ENCODE peak calls at places on chromosomes 11 and 22, in nine cellular contexts. One of them, this sample, is unnamed.

GRCh38 chr11:75349540-75350116 is 1.8 kb downstream of the ARRB1 start:
- DNase-seq in choroid plexus epithelial cell: no peak
- DNase-seq in cardiac fibroblast: no peak
- DNase-seq in tibial artery: peak
- DNase-seq in adrenal gland: peak
- DNase-seq in astrocyte of the spinal cord: no peak
- DNase-seq in GM12865: no peak
- DNase-seq in mucosa of descending colon: peak
- DNase-seq in AG10803: no peak
- DNase-seq in this sample: no peak

GRCh38 chr11:45333023-45333422 is 46.9 kb upstream of the SYT13 start:
- DNase-seq in choroid plexus epithelial cell: no peak
- DNase-seq in cardiac fibroblast: peak
- DNase-seq in tibial artery: no peak
- DNase-seq in adrenal gland: no peak
- DNase-seq in astrocyte of the spinal cord: no peak
- DNase-seq in GM12865: no peak
- DNase-seq in mucosa of descending colon: no peak
- DNase-seq in AG10803: no peak
- DNase-seq in this sample: no peak

GRCh38 chr11:8262552-8263108 is 1.0 kb downstream of the LMO1 start:
- DNase-seq in choroid plexus epithelial cell: peak
- DNase-seq in cardiac fibroblast: peak
- DNase-seq in tibial artery: peak
- DNase-seq in adrenal gland: peak
- DNase-seq in astrocyte of the spinal cord: peak
- DNase-seq in GM12865: peak
- DNase-seq in mucosa of descending colon: peak
- DNase-seq in AG10803: peak
- DNase-seq in this sample: peak

GRCh38 chr11:94175545-94175944 is 46.9 kb downstream of the PANX1 start:
- DNase-seq in choroid plexus epithelial cell: peak
- DNase-seq in cardiac fibroblast: peak
- DNase-seq in tibial artery: no peak
- DNase-seq in adrenal gland: no peak
- DNase-seq in astrocyte of the spinal cord: peak
- DNase-seq in GM12865: no peak
- DNase-seq in mucosa of descending colon: no peak
- DNase-seq in AG10803: peak
- DNase-seq in this sample: no peak

GRCh38 chr11:108115495-108116140 is 5.7 kb upstream of the ACAT1 start:
- DNase-seq in choroid plexus epithelial cell: peak
- DNase-seq in cardiac fibroblast: peak
- DNase-seq in tibial artery: peak
- DNase-seq in adrenal gland: peak
- DNase-seq in astrocyte of the spinal cord: peak
- DNase-seq in GM12865: no peak
- DNase-seq in mucosa of descending colon: peak
- DNase-seq in AG10803: peak
- DNase-seq in this sample: no peak

GRCh38 chr11:111565111-111565720 is 24.7 kb downstream of the LAYN start:
- DNase-seq in choroid plexus epithelial cell: peak
- DNase-seq in cardiac fibroblast: peak
- DNase-seq in tibial artery: peak
- DNase-seq in adrenal gland: peak
- DNase-seq in astrocyte of the spinal cord: peak
- DNase-seq in GM12865: peak
- DNase-seq in mucosa of descending colon: peak
- DNase-seq in AG10803: peak
- DNase-seq in this sample: peak

GRCh38 chr11:38814670-38815069 is 2216.6 kb upstream of the RAG2 start:
- DNase-seq in choroid plexus epithelial cell: peak
- DNase-seq in cardiac fibroblast: peak
- DNase-seq in tibial artery: no peak
- DNase-seq in adrenal gland: no peak
- DNase-seq in astrocyte of the spinal cord: peak
- DNase-seq in GM12865: no peak
- DNase-seq in mucosa of descending colon: no peak
- DNase-seq in AG10803: no peak
- DNase-seq in this sample: no peak

GRCh38 chr11:120013325-120014250 is 124.3 kb downstream of the TRIM29 start:
- DNase-seq in choroid plexus epithelial cell: peak
- DNase-seq in cardiac fibroblast: peak
- DNase-seq in tibial artery: no peak
- DNase-seq in adrenal gland: peak
- DNase-seq in astrocyte of the spinal cord: peak
- DNase-seq in GM12865: peak
- DNase-seq in mucosa of descending colon: peak
- DNase-seq in AG10803: peak
- DNase-seq in this sample: peak

GRCh38 chr11:326842-327580 is 6.4 kb upstream of the IFITM3 start:
- DNase-seq in choroid plexus epithelial cell: peak
- DNase-seq in cardiac fibroblast: peak
- DNase-seq in tibial artery: peak
- DNase-seq in adrenal gland: peak
- DNase-seq in astrocyte of the spinal cord: peak
- DNase-seq in GM12865: peak
- DNase-seq in mucosa of descending colon: peak
- DNase-seq in AG10803: no peak
- DNase-seq in this sample: peak

GRCh38 chr11:111922803-111923202 is 4.1 kb downstream of the C11orf52 start:
- DNase-seq in choroid plexus epithelial cell: peak
- DNase-seq in cardiac fibroblast: peak
- DNase-seq in tibial artery: peak
- DNase-seq in adrenal gland: peak
- DNase-seq in astrocyte of the spinal cord: peak
- DNase-seq in GM12865: no peak
- DNase-seq in mucosa of descending colon: peak
- DNase-seq in AG10803: peak
- DNase-seq in this sample: no peak

DNA sequence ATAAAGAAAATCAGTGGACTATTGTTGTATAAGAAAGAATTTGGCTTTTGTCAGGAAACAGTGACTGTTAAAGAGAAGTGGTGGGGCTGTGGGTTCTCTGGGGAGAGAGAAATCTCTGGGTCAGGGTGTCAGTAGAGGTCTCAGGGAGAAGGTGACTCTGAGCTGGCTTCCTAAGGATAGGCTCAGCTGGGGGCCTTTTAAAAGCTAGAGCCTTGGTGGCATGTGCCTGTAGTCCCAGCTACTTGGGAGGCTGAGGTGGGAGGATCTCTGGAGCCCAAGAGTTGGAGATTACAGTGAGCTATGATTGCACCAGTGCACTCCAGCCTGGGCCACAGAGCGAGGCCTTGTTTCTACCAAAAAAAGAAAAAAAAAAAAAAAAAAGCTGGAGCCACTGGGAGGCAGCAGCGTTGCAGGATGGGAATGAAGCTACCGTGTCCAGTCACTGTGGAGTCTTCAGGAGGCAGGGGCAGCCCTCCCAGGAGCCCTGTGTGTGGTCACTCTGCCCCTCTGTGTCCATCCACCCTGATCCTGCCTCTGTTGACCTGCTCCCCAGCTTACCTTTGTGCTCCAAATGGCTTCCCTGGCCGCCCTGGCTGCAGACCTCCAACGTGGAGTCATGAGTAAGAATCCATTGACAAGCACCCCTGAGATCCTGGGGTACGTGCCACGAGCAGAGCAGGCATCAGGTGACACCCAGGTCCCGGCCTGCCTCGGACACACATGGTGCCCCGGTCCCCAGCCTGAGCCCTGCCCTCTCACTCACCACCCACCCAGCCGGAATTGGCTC is 5.4 kb upstream of the MIF start:
- DNase-seq in choroid plexus epithelial cell: peak
- DNase-seq in cardiac fibroblast: peak
- DNase-seq in tibial artery: no peak
- DNase-seq in adrenal gland: peak
- DNase-seq in astrocyte of the spinal cord: peak
- DNase-seq in GM12865: no peak
- DNase-seq in mucosa of descending colon: no peak
- DNase-seq in AG10803: peak
- DNase-seq in this sample: no peak
- TF ChIP-seq CTCF in choroid plexus epithelial cell: peak
- TF ChIP-seq CTCF in cardiac fibroblast: no peak
- TF ChIP-seq CTCF in tibial artery: no peak
- TF ChIP-seq CTCF in adrenal gland: no peak
- TF ChIP-seq CTCF in astrocyte of the spinal cord: no peak
- TF ChIP-seq CTCF in GM12865: no peak
- TF ChIP-seq CTCF in mucosa of descending colon: no peak
- TF ChIP-seq CTCF in AG10803: peak
- TF ChIP-seq CTCF in this sample: no peak

DNA sequence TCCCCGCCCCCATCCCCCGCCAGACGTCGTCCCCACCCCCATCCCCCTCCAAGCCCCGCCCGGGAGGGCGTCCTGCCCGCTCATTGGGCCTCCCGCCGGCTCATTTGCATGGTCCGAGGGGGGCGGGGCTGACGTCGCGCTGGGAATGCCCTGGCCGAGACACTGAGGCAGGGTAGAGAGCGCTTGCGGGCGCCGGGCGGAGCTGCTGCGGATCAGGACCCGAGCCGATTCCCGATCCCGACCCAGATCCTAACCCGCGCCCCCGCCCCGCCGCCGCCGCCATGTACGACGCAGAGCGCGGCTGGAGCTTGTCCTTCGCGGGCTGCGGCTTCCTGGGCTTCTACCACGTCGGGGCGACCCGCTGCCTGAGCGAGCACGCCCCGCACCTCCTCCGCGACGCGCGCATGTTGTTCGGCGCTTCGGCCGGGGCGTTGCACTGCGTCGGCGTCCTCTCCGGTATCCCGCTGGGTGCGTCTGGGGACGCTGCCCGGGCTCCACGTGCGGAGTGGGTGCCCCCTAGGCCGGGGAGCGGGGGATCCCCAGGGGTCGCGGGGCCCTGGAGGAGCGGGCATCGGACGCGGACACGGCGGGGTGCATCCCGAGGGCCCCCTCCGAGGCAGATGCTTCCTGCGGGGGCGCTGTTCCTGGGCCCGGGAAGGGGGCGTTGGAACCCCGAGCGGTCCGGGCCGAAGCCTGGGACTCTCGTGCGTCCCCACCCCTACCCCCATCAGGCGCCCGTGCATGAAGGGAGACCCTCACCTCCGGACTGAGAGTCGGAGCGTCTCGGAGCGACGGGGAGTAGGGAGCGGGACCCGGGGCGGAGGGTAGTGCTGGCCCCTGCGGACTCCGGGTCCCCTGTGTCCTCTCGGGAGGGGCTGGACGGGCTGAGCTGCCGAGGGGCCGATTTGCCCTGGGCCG is at the start of gene PNPLA3:
- DNase-seq in choroid plexus epithelial cell: peak
- DNase-seq in cardiac fibroblast: peak
- DNase-seq in tibial artery: peak
- DNase-seq in adrenal gland: peak
- DNase-seq in astrocyte of the spinal cord: peak
- DNase-seq in GM12865: peak
- DNase-seq in mucosa of descending colon: peak
- DNase-seq in AG10803: peak
- DNase-seq in this sample: peak
- TF ChIP-seq CTCF in choroid plexus epithelial cell: peak
- TF ChIP-seq CTCF in cardiac fibroblast: peak
- TF ChIP-seq CTCF in tibial artery: no peak
- TF ChIP-seq CTCF in adrenal gland: no peak
- TF ChIP-seq CTCF in astrocyte of the spinal cord: peak
- TF ChIP-seq CTCF in GM12865: peak
- TF ChIP-seq CTCF in mucosa of descending colon: no peak
- TF ChIP-seq CTCF in AG10803: peak
- TF ChIP-seq CTCF in this sample: no peak

DNA sequence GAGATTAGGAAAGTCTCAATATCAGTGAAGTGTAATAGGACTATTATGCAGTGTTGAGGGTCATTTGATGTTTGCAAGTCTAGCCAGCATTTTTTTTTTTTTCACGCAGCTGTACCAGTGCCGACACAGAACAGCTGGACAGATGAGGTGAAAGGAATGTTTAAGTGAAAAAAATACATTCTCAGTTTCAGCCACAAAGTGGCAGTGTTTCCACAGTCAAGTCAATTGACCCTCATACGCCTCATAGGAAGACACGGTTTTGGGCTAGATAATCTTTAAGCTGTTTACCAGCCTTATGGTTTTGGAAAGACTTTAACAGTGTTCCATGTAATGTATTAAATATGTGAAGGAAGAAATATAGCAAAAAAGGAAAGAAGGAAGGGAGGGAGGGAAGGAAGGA is 349.9 kb upstream of the ANO3 start:
- DNase-seq in choroid plexus epithelial cell: peak
- DNase-seq in cardiac fibroblast: peak
- DNase-seq in tibial artery: no peak
- DNase-seq in adrenal gland: peak
- DNase-seq in astrocyte of the spinal cord: peak
- DNase-seq in GM12865: peak
- DNase-seq in mucosa of descending colon: peak
- DNase-seq in AG10803: peak
- DNase-seq in this sample: no peak
- TF ChIP-seq CTCF in choroid plexus epithelial cell: peak
- TF ChIP-seq CTCF in cardiac fibroblast: peak
- TF ChIP-seq CTCF in tibial artery: peak
- TF ChIP-seq CTCF in adrenal gland: peak
- TF ChIP-seq CTCF in astrocyte of the spinal cord: peak
- TF ChIP-seq CTCF in GM12865: peak
- TF ChIP-seq CTCF in mucosa of descending colon: peak
- TF ChIP-seq CTCF in AG10803: peak
- TF ChIP-seq CTCF in this sample: no peak

GRCh38 chr22:40345801-40346177 is 511 bp upstream of the ADSL start:
- DNase-seq in choroid plexus epithelial cell: peak
- DNase-seq in cardiac fibroblast: peak
- DNase-seq in tibial artery: no peak
- DNase-seq in adrenal gland: no peak
- DNase-seq in astrocyte of the spinal cord: no peak
- DNase-seq in GM12865: peak
- DNase-seq in mucosa of descending colon: peak
- DNase-seq in AG10803: peak
- DNase-seq in this sample: peak
- TF ChIP-seq CTCF in choroid plexus epithelial cell: no peak
- TF ChIP-seq CTCF in cardiac fibroblast: no peak
- TF ChIP-seq CTCF in tibial artery: no peak
- TF ChIP-seq CTCF in adrenal gland: no peak
- TF ChIP-seq CTCF in astrocyte of the spinal cord: no peak
- TF ChIP-seq CTCF in GM12865: no peak
- TF ChIP-seq CTCF in mucosa of descending colon: no peak
- TF ChIP-seq CTCF in AG10803: no peak
- TF ChIP-seq CTCF in this sample: no peak

DNA sequence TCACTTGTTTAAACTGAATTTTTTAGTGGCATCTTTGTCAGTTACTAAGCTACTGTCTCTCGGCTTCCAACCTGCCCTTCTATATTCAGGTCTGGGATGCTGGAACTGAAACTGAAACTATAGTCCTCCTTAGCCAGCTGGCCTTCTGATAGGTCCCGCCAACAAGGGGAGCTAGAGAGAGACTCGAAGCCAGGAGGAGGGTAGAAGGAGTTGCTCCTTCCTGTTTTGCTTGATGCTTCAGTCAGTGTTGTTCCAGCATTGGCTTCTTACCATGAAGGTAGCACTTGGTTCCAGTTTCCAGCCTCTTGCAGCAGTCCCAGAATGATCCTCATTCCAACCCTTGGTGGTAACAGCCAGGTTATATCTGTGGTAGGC is 32.9 kb upstream of the HORMAD2 start:
- DNase-seq in choroid plexus epithelial cell: peak
- DNase-seq in cardiac fibroblast: peak
- DNase-seq in tibial artery: no peak
- DNase-seq in adrenal gland: no peak
- DNase-seq in astrocyte of the spinal cord: no peak
- DNase-seq in GM12865: peak
- DNase-seq in mucosa of descending colon: peak
- DNase-seq in AG10803: peak
- DNase-seq in this sample: peak
- TF ChIP-seq CTCF in choroid plexus epithelial cell: peak
- TF ChIP-seq CTCF in cardiac fibroblast: no peak
- TF ChIP-seq CTCF in tibial artery: no peak
- TF ChIP-seq CTCF in adrenal gland: no peak
- TF ChIP-seq CTCF in astrocyte of the spinal cord: no peak
- TF ChIP-seq CTCF in GM12865: no peak
- TF ChIP-seq CTCF in mucosa of descending colon: no peak
- TF ChIP-seq CTCF in AG10803: no peak
- TF ChIP-seq CTCF in this sample: no peak